ENCODE peak calls at places on chromosomes 11 and 22, in four cellular contexts. D is WTC11, O is GM12878, X is HepG2. V is an unnamed sample.
A peak's percentile ranks its signal among the peaks of the same experiment; 100 is the strongest.

GRCh38 chr11:63944987-63945386 is 6.2 kb downstream of the NAA40 start:
- DNase-seq in D (no peak), O (no peak), X (peak; percentile 43), V (no peak)

GRCh38 chr11:14813506-14813905 is 78.5 kb downstream of the CYP2R1 start:
- DNase-seq in D (no peak), O (no peak), X (no peak), V (no peak)

GRCh38 chr11:115929618-115930129 is 425.5 kb upstream of the CADM1 start:
- DNase-seq in D (no peak), O (peak; percentile 94), X (no peak), V (no peak)

GRCh38 chr11:19436932-19437331 is 196.2 kb upstream of the E2F8 start:
- DNase-seq in D (no peak), O (no peak), X (no peak), V (no peak)

GRCh38 chr11:14584595-14584994 is 59.0 kb upstream of the PDE3B start:
- DNase-seq in D (no peak), O (no peak), X (peak; percentile 88), V (no peak)

GRCh38 chr22:20112623-20113511 is 3.0 kb upstream of the RANBP1 start:
- DNase-seq in D (no peak), O (no peak), X (no peak), V (no peak)

GRCh38 chr22:48975252-48975780 is 852.4 kb downstream of the BRD1 start:
- DNase-seq in D (no peak), O (no peak), X (no peak), V (no peak)

GRCh38 chr11:119085523-119085878 is 820 bp downstream of the HMBS start:
- DNase-seq in D (no peak), O (no peak), X (no peak), V (peak; percentile 53)

GRCh38 chr11:70026726-70027125 is 51.4 kb upstream of the ANO1 start:
- DNase-seq in D (no peak), O (no peak), X (no peak), V (no peak)

GRCh38 chr11:11584937-11585336 is 36.9 kb downstream of the GALNT18 start:
- DNase-seq in D (no peak), O (no peak), X (no peak), V (no peak)

GRCh38 chr11:43861141-43861540 is 19.5 kb upstream of the ALKBH3 start:
- DNase-seq in D (no peak), O (no peak), X (no peak), V (no peak)

GRCh38 chr11:43866969-43867368 is 13.7 kb upstream of the ALKBH3 start:
- DNase-seq in D (no peak), O (no peak), X (no peak), V (no peak)

GRCh38 chr11:43870981-43871550 is 9.6 kb upstream of the ALKBH3 start:
- DNase-seq in D (no peak), O (no peak), X (no peak), V (no peak)

GRCh38 chr11:43868852-43869567 is 11.6 kb upstream of the ALKBH3 start:
- DNase-seq in D (no peak), O (peak; percentile 84), X (peak; percentile 41), V (peak; percentile 32)

DNA sequence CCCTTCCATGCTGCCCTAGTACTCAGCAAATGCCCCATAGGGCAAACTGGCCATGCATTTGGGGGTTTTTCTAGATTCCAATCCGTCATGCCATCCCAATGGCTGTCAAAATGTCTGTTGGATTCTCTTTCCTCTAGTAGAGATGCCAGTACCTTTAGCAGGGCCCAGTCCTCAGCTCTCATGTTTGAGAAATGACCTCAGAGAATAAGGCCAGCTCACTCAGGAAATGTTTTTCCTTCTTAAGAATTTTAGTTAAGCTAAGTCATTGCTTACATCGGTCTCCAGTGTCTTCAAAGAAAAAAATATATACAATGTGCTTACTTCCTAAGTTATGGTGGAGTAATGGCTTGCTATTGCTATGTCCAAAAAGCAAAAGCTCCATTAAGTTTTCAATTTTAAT is 14.1 kb upstream of the ALKBH3 start:
- DNase-seq in D (no peak), O (no peak), X (no peak), V (no peak)
- TF ChIP-seq ETV6 in D (no peak), O (no peak), X (no peak), V (no peak)

DNA sequence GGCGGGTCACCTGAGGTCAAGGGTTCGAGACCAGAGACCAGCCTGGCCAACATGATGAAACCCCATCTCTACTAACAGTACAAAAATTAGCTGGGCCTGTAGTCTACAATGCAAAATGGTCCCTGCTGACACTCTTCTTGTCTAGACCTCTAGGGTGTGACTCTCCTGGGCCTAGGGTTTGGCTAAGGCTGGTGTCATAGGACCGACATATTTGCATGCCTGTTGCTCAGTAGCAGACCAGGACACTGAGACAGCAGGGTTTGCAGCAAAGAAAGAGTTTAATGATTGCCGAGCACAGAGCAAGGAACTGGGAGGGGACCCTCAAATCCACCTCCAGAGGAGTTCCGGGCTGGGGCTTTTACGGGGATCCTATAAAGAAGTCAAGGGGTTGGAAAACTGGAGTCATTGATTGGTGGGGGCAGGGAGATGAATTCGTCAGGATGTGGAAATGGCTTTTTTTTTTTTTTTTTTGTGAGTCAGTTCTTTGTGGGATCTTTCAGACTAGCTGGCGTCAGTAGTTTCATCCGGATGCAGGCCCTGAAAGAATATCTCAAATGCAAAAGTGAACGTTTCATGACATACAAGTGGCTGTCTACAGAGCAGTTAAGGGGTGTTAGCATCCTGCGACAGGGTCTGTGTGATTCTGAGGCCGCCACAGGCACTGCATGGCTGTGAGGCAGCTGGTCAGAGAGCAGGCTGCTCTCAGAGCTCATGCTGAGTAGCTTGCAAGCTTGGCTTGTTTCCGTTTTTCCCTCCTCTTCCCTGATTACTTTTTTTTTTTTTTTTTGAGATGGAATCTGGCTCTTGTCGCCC is 27.2 kb upstream of the A4GALT start:
- DNase-seq in D (no peak), O (no peak), X (peak; percentile 74), V (no peak)
- TF ChIP-seq ETV6 in D (no peak), O (no peak), X (no peak), V (no peak)

GRCh38 chr11:35593143-35593542 is 25.1 kb upstream of the FJX1 start:
- DNase-seq in D (no peak), O (no peak), X (no peak), V (no peak)
- TF ChIP-seq ETV6 in D (no peak), O (no peak), X (no peak), V (no peak)

GRCh38 chr11:37973926-37974325 is 1375.9 kb upstream of the RAG2 start:
- DNase-seq in D (no peak), O (no peak), X (no peak), V (no peak)
- TF ChIP-seq ETV6 in D (no peak), O (no peak), X (no peak), V (no peak)

DNA sequence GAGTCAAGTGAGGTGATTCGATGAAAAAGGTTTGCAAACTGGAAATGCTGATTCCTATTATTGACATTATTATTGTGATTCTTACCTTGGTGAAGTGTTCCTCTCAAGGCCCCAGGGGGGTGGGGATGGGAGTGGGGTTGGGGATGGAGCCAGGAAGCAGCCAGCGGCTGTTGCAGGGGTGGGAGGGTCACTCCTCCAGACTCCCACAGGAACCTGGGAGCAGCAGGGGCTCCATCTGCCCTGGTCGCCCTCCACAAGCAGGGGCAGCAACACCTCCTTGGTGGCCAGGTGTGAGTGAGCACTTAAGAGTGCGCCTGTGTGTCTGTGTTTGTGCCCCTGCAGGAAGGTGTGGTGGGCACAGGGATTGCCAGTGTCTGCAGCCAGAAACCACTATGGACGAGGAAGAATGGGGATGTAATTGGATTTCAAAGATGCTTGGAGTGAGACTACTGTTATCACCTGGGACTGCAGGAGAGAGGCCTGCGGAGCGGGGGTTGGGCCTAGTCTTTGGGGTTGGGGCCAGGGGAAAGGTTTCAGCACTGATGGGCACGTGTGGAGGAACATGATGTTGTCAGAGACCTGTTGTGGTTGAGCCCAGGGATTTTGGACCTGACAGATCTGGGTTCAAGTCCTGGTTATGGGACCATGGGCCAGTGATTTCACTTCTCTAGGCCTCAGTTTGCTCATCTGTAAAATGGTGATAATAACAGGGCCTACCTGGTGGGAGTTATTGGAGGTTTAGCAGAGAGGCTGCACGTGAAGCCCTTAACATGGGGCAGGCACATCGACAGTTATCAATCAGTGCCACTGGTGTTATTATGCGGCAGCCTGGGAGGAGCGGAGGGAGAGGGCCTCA is 3.6 kb upstream of the TP53I11 start:
- DNase-seq in D (no peak), O (no peak), X (no peak), V (no peak)
- TF ChIP-seq ETV6 in D (no peak), O (no peak), X (no peak), V (no peak)

DNA sequence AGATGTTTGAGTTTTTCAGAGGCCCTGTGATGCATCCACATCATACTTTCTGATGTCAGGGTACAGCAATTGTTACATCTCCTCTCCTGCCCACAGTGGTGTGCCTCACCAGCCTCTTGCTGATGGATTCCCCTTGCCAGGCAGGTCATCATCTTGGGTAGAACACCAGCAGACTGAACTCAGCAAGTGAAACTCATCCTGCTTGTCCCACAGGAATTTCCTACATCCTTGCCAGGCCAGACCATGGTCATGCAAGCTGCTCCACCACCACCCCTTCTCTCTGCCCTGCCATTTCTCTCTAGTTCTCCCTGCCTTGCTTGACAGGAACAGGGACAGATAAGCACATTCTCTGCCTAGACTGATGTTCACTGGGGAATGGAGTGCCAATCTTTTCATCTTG is 85.9 kb downstream of the PAX6 start:
- DNase-seq in D (no peak), O (no peak), X (no peak), V (no peak)
- TF ChIP-seq ETV6 in D (no peak), O (no peak), X (no peak), V (no peak)

GRCh38 chr11:127994736-127995135 is 592.6 kb downstream of the ETS1 start:
- DNase-seq in D (no peak), O (no peak), X (no peak), V (no peak)
- TF ChIP-seq ETV6 in D (no peak), O (no peak), X (no peak), V (no peak)

DNA sequence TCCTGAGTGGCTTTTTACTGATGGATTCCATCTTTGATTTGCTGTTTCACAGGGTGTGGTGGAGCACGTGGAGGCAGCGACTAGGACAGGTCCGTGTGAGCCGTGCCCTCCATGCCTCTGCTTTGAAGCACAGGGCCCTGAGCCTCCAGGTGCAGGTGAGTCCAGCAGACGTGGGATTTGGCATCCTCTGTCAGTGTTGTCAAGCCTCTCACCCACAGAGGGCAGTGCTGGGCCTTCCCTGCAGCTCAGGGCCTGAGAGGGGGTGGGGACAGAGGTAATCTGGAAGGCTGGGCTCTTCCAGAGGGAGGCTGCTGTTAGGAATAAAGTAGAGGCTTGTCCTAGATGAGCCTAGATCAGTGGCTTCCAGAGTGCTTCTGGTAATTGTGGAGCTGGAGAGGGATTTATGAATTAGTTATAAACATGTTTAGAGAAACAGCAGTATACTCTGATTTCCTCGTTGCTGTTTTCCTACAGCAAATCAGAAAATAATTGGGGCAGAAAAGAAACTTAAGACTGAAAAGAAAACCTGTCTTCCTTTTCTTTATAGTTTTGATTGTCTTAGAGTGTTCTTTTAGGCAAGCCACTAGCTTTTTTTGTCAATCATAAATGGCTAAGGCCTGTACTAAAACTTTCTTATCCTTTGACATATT is 65.0 kb downstream of the SFI1 start:
- DNase-seq in D (peak; percentile 91), O (no peak), X (peak; percentile 81), V (peak; percentile 72)
- TF ChIP-seq ETV6 in D (no peak), O (no peak), X (no peak), V (no peak)

GRCh38 chr11:68868221-68868620 is 26.5 kb upstream of the CPT1A start:
- DNase-seq in D (no peak), O (no peak), X (no peak), V (no peak)
- TF ChIP-seq ETV6 in D (no peak), O (no peak), X (no peak), V (no peak)

GRCh38 chr11:47616726-47617416 is 22.7 kb upstream of the C1QTNF4 start:
- DNase-seq in D (peak; percentile 56), O (no peak), X (peak; percentile 58), V (peak; percentile 25)
- TF ChIP-seq ETV6 in D (no peak), O (no peak), X (no peak), V (no peak)